ENCODE peak calls at places on chromosomes 5 and 9, in four cellular contexts. A, B, Q and D are unnamed samples.

GRCh38 chr5:36607114-36607561 is 732 bp downstream of the SLC1A3 start:
- DNase-seq in A (no peak), B (peak; percentile 37), Q (peak; percentile 59), D (no peak)

GRCh38 chr9:136339173-136339957 is 12.0 kb downstream of the GPSM1 start:
- DNase-seq in B (peak; percentile 79), Q (peak; percentile 56), A (peak; percentile 78), D (no peak)

GRCh38 chr5:67026278-67026677 is 170.3 kb downstream of the CD180 start:
- DNase-seq in B (no peak), A (no peak), Q (no peak), D (no peak)

GRCh38 chr5:103208460-103208859 is 50.1 kb upstream of the MACIR start:
- DNase-seq in Q (no peak), A (no peak), B (no peak), D (no peak)

GRCh38 chr5:171629221-171630005 is 156.2 kb upstream of the SMIM23 start:
- DNase-seq in B (no peak), Q (peak; percentile 34), A (peak; percentile 29), D (no peak)

GRCh38 chr5:108381955-108382783 is at the start of gene FBXL17:
- DNase-seq in Q (peak; percentile 95), B (peak; percentile 93), A (peak; percentile 98), D (peak; percentile 84)

GRCh38 chr5:159332800-159333563 is 2.7 kb upstream of the IL12B start:
- DNase-seq in A (no peak), Q (no peak), B (no peak), D (no peak)

GRCh38 chr5:149932445-149933350 is 11.9 kb downstream of the PDE6A start:
- DNase-seq in Q (peak; percentile 80), A (peak; percentile 70), B (no peak), D (no peak)

GRCh38 chr9:136856541-136857141 is 4.5 kb downstream of the MAMDC4 start:
- DNase-seq in B (peak; percentile 12), Q (no peak), A (peak; percentile 31), D (no peak)

GRCh38 chr9:20658677-20659473 is 25.2 kb upstream of the FOCAD start:
- DNase-seq in Q (peak; percentile 20), B (no peak), A (no peak), D (no peak)

GRCh38 chr5:104793452-104794120 is 1231.0 kb upstream of the NUDT12 start:
- DNase-seq in B (no peak), Q (no peak), A (no peak), D (no peak)

GRCh38 chr9:2228132-2228531 is 213.0 kb downstream of the SMARCA2 start:
- DNase-seq in B (peak; percentile 33), Q (no peak), A (peak; percentile 71), D (no peak)

GRCh38 chr5:59562756-59563389 is 330.7 kb downstream of the PDE4D start:
- DNase-seq in B (no peak), A (peak; percentile 55), Q (peak; percentile 69), D (no peak)

GRCh38 chr9:111356567-111357244 is 26.7 kb upstream of the OR2K2 start:
- DNase-seq in Q (peak; percentile 80), B (no peak), A (no peak), D (no peak)

GRCh38 chr9:91972076-91972626 is 22.1 kb upstream of the ROR2 start:
- DNase-seq in A (no peak), B (no peak), Q (no peak), D (no peak)

GRCh38 chr9:27247756-27248155 is 49.2 kb downstream of the EQTN start:
- DNase-seq in Q (peak; percentile 63), B (no peak), A (peak; percentile 67), D (no peak)

GRCh38 chr9:95721132-95721531 is 154.4 kb upstream of the ERCC6L2 start:
- DNase-seq in B (no peak), Q (peak; percentile 62), A (no peak), D (no peak)

GRCh38 chr5:149150457-149150856 is 9.2 kb downstream of the ABLIM3 start:
- DNase-seq in A (no peak), Q (no peak), B (no peak), D (no peak)

GRCh38 chr5:78717674-78718073 is 69.1 kb upstream of the LHFPL2 start:
- DNase-seq in A (no peak), Q (no peak), B (no peak), D (no peak)

GRCh38 chr9:79946718-79947117 is 375.0 kb downstream of the TLE4 start:
- DNase-seq in Q (no peak), B (no peak), A (no peak), D (no peak)

GRCh38 chr9:123568691-123569342 is 212.8 kb downstream of the CRB2 start:
- DNase-seq in B (no peak), A (no peak), Q (no peak), D (no peak)

GRCh38 chr5:6545770-6546690 is 86.8 kb downstream of the NSUN2 start:
- DNase-seq in A (no peak), Q (no peak), B (no peak), D (no peak)

GRCh38 chr9:126204708-126205225 is 121.9 kb upstream of the MVB12B start:
- DNase-seq in Q (no peak), A (no peak), B (no peak), D (no peak)

GRCh38 chr9:126204197-126204596 is 122.4 kb upstream of the MVB12B start:
- DNase-seq in B (no peak), Q (no peak), A (no peak), D (no peak)

GRCh38 chr9:126205260-126205659 is 121.4 kb upstream of the MVB12B start:
- DNase-seq in A (no peak), Q (no peak), B (no peak), D (no peak)

GRCh38 chr9:126206099-126206498 is 120.5 kb upstream of the MVB12B start:
- DNase-seq in Q (no peak), B (no peak), A (no peak), D (no peak)

GRCh38 chr9:126203313-126203712 is 123.3 kb upstream of the MVB12B start:
- DNase-seq in Q (no peak), A (no peak), B (no peak), D (no peak)
- TF ChIP-seq CTCF in Q (peak; percentile 41), A (peak; percentile 56), B (no peak), D (no peak)

DNA sequence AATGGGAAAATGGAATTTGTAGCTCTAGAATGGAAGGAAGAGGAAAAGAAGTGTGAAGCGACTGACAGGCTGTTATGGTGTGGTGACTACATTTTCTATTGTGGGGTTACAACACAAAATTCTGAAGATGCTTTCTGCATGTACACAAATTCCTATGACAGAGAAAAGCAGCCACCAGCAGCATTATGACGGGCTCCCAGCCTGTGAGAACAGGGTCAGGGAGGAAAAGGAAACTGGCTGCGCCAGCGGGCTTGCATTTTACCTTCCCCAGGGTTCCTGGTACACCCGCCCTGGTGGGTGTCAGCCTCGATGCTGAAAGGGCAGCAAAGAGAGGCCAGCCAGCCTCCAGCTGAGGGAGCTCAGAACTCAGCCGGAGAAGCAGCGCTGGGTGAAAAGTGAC is 41.0 kb downstream of the DDX31 start:
- DNase-seq in B (no peak), A (no peak), Q (no peak), D (no peak)
- H3K27ac ChIP-seq in B (no peak overlapping the region), A (no peak overlapping the region), Q (no peak overlapping the region), D (no peak overlapping the region)

DNA sequence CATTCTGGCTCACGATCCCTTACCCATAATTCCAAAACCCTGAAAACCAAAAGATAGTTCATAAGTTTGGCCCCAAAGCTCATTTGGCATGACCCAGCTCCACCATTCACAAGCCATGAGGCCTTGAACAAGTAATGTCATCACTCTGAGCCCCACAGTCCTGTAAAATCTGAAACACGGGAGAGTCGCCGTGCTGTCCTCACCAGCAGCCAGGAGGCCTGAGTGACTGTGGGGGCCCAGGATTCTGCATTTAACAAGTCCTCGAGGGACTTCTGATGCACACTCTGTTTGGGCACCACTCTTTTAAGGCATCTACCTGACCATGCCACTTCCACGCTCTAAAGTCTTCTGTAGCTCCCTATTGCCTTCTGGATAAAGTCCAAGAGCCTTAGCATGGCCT is 40.8 kb downstream of the DUSP1 start:
- DNase-seq in B (no peak), Q (no peak), A (no peak), D (no peak)
- H3K4me1 ChIP-seq in B (peaks cover 27% of the 10 kb centered on the region), Q (peaks cover 9% of the 10 kb centered on the region), A (no peaks in the 10 kb centered on the region), D (peaks cover 42% of the 10 kb centered on the region)

DNA sequence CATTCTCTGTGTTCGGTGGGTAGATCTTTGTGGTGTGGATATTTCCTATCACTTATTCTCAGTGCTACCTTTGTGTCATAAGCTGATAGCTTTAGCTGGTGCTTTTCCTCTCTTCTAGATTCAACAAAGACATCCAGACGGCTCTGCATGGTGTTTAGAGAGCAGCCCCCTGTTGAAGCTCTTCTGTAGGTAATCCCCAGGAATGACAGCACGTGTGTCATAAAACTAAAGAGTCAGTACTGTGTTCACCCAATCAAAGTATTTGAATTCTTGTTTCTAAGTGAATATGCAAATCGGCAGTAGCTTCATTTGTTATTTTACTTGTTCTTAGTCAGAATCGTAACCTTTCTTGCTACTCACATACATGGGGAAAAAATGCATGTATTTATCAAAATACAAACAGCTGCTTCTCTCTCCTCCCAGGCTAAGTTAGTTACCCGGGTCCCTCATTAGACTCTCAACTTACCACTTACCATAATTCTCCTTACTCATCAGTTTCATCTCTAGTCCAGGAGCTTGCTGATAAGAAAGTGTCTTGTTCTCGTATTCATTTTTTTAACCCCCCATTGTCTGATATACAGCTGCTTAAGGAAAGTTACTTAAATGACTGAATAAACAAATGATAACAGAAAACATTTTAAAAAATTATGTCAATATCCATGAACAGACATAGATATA is 1696.0 kb upstream of the WWC1 start:
- DNase-seq in Q (no peak), A (no peak), B (no peak), D (no peak)
- TF ChIP-seq CTCF in Q (no peak), A (no peak), B (no peak), D (no peak)

DNA sequence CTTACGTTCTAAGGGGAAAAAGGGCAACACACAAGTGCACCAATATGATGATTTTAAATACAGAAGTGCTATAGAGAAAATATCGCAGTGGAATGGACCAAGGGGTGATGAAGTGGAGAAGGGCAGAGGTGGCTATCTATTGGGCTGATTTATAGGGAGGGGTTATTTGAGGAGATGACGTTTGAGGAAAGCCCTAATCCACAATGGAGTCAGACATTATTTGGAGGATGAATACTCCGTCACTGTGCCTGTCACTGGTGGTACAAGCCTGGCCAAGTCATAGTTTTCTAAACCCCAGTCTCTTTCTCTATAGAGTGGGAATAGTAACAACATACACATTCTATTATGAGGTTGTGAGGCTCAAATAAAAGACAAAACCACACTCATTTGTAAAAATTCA is 48.5 kb downstream of the MEF2C start:
- DNase-seq in Q (no peak), A (no peak), B (no peak), D (no peak)
- H3K27ac ChIP-seq in Q (no peak overlapping the region), A (no peak overlapping the region), B (peak overlapping the region; percentile 88), D (peak overlapping the region; percentile 84)

DNA sequence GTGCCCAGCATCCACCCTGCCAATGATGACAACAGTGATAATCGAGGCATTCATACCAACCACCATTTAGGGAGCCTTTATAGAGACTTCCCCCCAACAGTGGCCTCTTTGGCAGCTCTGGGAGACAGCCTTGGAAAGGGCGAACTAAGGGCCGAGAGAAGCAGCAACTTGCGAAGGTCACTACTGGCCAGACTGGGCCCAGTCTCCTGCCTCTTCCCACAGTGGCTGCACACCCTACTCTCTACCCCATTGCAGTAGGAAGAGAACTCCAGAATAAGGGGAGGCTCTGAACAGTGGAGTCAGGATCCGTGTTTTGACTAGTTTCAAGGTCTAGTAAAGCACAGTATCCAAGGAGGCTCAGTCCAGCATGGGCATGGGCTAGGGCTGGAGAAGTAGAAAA is 5.3 kb downstream of the LHX6 start:
- DNase-seq in B (no peak), A (no peak), Q (no peak), D (no peak)
- H3K4me1 ChIP-seq in B (peaks cover 52% of the 10 kb centered on the region), A (peaks cover 7% of the 10 kb centered on the region), Q (peaks cover 5% of the 10 kb centered on the region), D (peaks cover 22% of the 10 kb centered on the region)

GRCh38 chr5:128412145-128412930 is 125.7 kb downstream of the FBN2 start:
- DNase-seq in Q (no peak), B (no peak), A (no peak), D (no peak)
- TF ChIP-seq CTCF in Q (peak; percentile 34), B (no peak), A (peak; percentile 54), D (no peak)